ENCODE peak calls at places on chromosome 11, in seven cellular contexts. E is glutamatergic neuron; H is NCI-H774; O is activated T-helper 1 cell treated with anti-CD3 and anti-CD28 coated beads, Interleukin-12 subunit alpha, Interleukin-12 subunit beta, Interleukin-2, Interleukin-4 antibody, amounts not matched to agents 30 ng/mL and 10 ng/mL and 1 ng/mL, durations not matched to agents 14 hours and 24 hours and 36 hours; Y is WTC11; Z is DMS 273 treated with DMSO at 0.1 percent for 48 hours; K is iris pigment epithelial cell. M is an unnamed sample.

GRCh38 chr11:111792955-111793500 is 26.8 kb upstream of the PPP2R1B start:
- DNase-seq in E (no peak), H (no peak), O (no peak), Y (no peak), Z (no peak), K (peak; percentile 55), M (peak; percentile 62)

GRCh38 chr11:71101046-71101445 is 151.3 kb downstream of the SHANK2 start:
- DNase-seq in E (no peak), H (no peak), O (no peak), Y (no peak), Z (no peak), K (no peak), M (no peak)

GRCh38 chr11:99687320-99687719 is 666.6 kb downstream of the CNTN5 start:
- DNase-seq in E (no peak), H (no peak), O (no peak), Y (no peak), Z (no peak), K (peak; percentile 37), M (no peak)

GRCh38 chr11:73358071-73358470 is 18.1 kb upstream of the RELT start:
- DNase-seq in E (no peak), H (no peak), O (no peak), Y (no peak), Z (no peak), K (peak; percentile 38), M (peak; percentile 98)

GRCh38 chr11:70710192-70710965 is 312.1 kb downstream of the CTTN start:
- DNase-seq in E (no peak), H (no peak), O (no peak), Y (no peak), Z (no peak), K (no peak), M (no peak)

GRCh38 chr11:75342231-75342918 is 9.1 kb downstream of the ARRB1 start:
- DNase-seq in E (no peak), H (no peak), O (no peak), Y (no peak), Z (no peak), K (no peak), M (no peak)

GRCh38 chr11:96567193-96567592 is 177.4 kb downstream of the JRKL start:
- DNase-seq in E (no peak), H (no peak), O (no peak), Y (no peak), Z (no peak), K (peak; percentile 1), M (no peak)

GRCh38 chr11:45661417-45662055 is 3.9 kb downstream of the CHST1 start:
- DNase-seq in E (no peak), H (no peak), O (no peak), Y (no peak), Z (no peak), K (no peak), M (no peak)

GRCh38 chr11:120489799-120490198 is 21.7 kb upstream of the GRIK4 start:
- DNase-seq in E (no peak), H (no peak), O (no peak), Y (no peak), Z (no peak), K (no peak), M (no peak)

GRCh38 chr11:129881570-129882170 is 13.7 kb downstream of the NFRKB start:
- DNase-seq in E (peak; percentile 73), H (no peak), O (peak; percentile 28), Y (peak; percentile 74), Z (no peak), K (peak; percentile 37), M (peak; percentile 34)

GRCh38 chr11:59463176-59463575 is 6.4 kb downstream of the OR4D6 start:
- DNase-seq in E (no peak), H (no peak), O (no peak), Y (no peak), Z (no peak), K (no peak), M (no peak)

GRCh38 chr11:20015101-20015500 is 145.2 kb downstream of the DBX1 start:
- DNase-seq in E (no peak), H (no peak), O (no peak), Y (no peak), Z (no peak), K (peak; percentile 33), M (no peak)

GRCh38 chr11:75399344-75400109 is at the start of gene RPS3:
- DNase-seq in E (peak; percentile 92), H (peak; percentile 94), O (peak; percentile 86), Y (peak; percentile 88), Z (peak; percentile 70), K (peak; percentile 92), M (peak; percentile 85)

GRCh38 chr11:77141034-77141433 is 13.0 kb downstream of the MYO7A start:
- DNase-seq in E (no peak), H (peak; percentile 78), O (no peak), Y (no peak), Z (no peak), K (peak; percentile 90), M (no peak)

GRCh38 chr11:64661146-64661545 is 61.9 kb downstream of the NRXN2 start:
- DNase-seq in E (no peak), H (no peak), O (no peak), Y (no peak), Z (no peak), K (peak; percentile 9), M (peak; percentile 70)

GRCh38 chr11:126799974-126800373 is 200.6 kb downstream of the KIRREL3 start:
- DNase-seq in E (no peak), H (no peak), O (no peak), Y (no peak), Z (no peak), K (no peak), M (no peak)

GRCh38 chr11:113991718-113992458 is 17.0 kb downstream of the HTR3A start:
- DNase-seq in E (no peak), H (peak; percentile 52), O (no peak), Y (no peak), Z (no peak), K (no peak), M (no peak)

GRCh38 chr11:70243912-70244652 is 26.4 kb upstream of the PPFIA1 start:
- DNase-seq in E (no peak), H (no peak), O (no peak), Y (no peak), Z (no peak), K (no peak), M (peak; percentile 83)